ENCODE peak calls at places on chromosomes 3 and 15, in eight cellular contexts. L is T follicular helper cell; S is OCI-LY7; N is neuronal stem cell; E is activated T-helper 2 cell treated with anti-CD3 and anti-CD28 coated beads, Interferon-gamma antibody, Interleukin-2, Interleukin-4, amounts not matched to agents 10 μg/mL and 5 μg/mL and 100 μg/mL, durations not matched to agents 14 hours and 24 hours and 36 hours; B is Daoy; Q is fibroblast of pulmonary artery; M is tibial artery. W is an unnamed sample.

GRCh38 chr3:71258116-71258515 is 325.4 kb downstream of the FOXP1 start:
- DNase-seq in L (no peak), B (peak; percentile 83), M (no peak), Q (peak; percentile 79), E (no peak), N (no peak), S (no peak), W (peak; percentile 88)

GRCh38 chr3:168307893-168308292 is 212.2 kb upstream of the GOLIM4 start:
- DNase-seq in B (no peak), M (no peak), S (no peak), N (no peak), L (no peak), E (no peak), Q (no peak), W (no peak)

GRCh38 chr3:963755-964154 is 129.1 kb upstream of the CNTN6 start:
- DNase-seq in B (no peak), E (no peak), M (no peak), Q (no peak), L (no peak), N (no peak), S (no peak), W (no peak)

GRCh38 chr3:65597225-65597951 is 441.3 kb downstream of the MAGI1 start:
- DNase-seq in L (no peak), S (no peak), M (no peak), N (peak; percentile 96), B (peak; percentile 34), E (no peak), Q (peak; percentile 35), W (no peak)

GRCh38 chr3:53949541-53949940 is 57.9 kb upstream of the SELENOK start:
- DNase-seq in S (no peak), E (no peak), N (no peak), Q (peak; percentile 23), L (no peak), M (no peak), B (no peak), W (no peak)

GRCh38 chr3:55854395-55854994 is 367.4 kb upstream of the WNT5A start:
- DNase-seq in E (no peak), Q (no peak), N (no peak), S (no peak), B (no peak), L (no peak), M (no peak), W (no peak)

GRCh38 chr3:64351713-64352595 is 126.7 kb upstream of the PRICKLE2 start:
- DNase-seq in B (peak; percentile 64), L (no peak), E (no peak), N (no peak), Q (peak; percentile 47), M (no peak), S (no peak), W (peak; percentile 53)

GRCh38 chr15:97978408-97979130 is 18.1 kb downstream of the ARRDC4 start:
- DNase-seq in Q (no peak), S (no peak), E (no peak), L (no peak), M (no peak), N (no peak), B (peak; percentile 33), W (no peak)

GRCh38 chr3:43185656-43186375 is 79.9 kb upstream of the POMGNT2 start:
- DNase-seq in S (no peak), B (no peak), N (no peak), M (no peak), L (no peak), E (no peak), Q (peak; percentile 50), W (no peak)

GRCh38 chr15:74240002-74240568 is 4.0 kb downstream of the CCDC33 start:
- DNase-seq in E (no peak), B (peak; percentile 95), N (no peak), S (no peak), M (peak; percentile 92), Q (peak; percentile 91), L (no peak), W (peak; percentile 57)

GRCh38 chr3:123084192-123084591 is 17.4 kb downstream of the PDIA5 start:
- DNase-seq in B (no peak), L (no peak), Q (no peak), N (no peak), S (no peak), E (no peak), M (no peak), W (no peak)

GRCh38 chr15:32718082-32718821 is 448 bp downstream of the GREM1 start:
- DNase-seq in N (peak; percentile 30), B (peak; percentile 70), S (no peak), E (no peak), Q (no peak), M (no peak), L (no peak), W (no peak)